ENCODE peak calls at places on chromosome 3, in four cellular contexts. J is HL-60; W is T-helper 2 cell treated with Interferon-gamma antibody and Interleukin-4, amounts not matched to agents 5 μg/mL and 100 μg/mL, for 36 hours; C is endothelial cell of umbilical vein. I is an unnamed sample.

GRCh38 chr3:15367059-15367458 is 34.7 kb upstream of the SH3BP5 start:
- DNase-seq in C (peak), W (no peak), J (no peak), I (no peak)

GRCh38 chr3:99639579-99639978 is 1.2 kb downstream of the COL8A1 start:
- DNase-seq in J (no peak), C (peak), W (no peak), I (no peak)

GRCh38 chr3:126987129-126987528 is 4.2 kb downstream of the PLXNA1 start:
- DNase-seq in J (no peak), C (no peak), W (no peak), I (no peak)

GRCh38 chr3:197023998-197024651 is 5.5 kb downstream of the MELTF start:
- DNase-seq in W (no peak), C (no peak), J (no peak), I (no peak)

GRCh38 chr3:23804441-23805227 is 1.1 kb upstream of the UBE2E1 start:
- DNase-seq in C (no peak), J (no peak), W (no peak), I (no peak)

GRCh38 chr3:114213262-114213668 is 24.1 kb downstream of the ZNF80 start:
- DNase-seq in J (no peak), W (no peak), C (peak), I (no peak)

GRCh38 chr3:14876942-14877341 is 58.2 kb downstream of the FGD5 start:
- DNase-seq in J (no peak), W (no peak), C (peak), I (no peak)

GRCh38 chr3:142611206-142611605 is 15.0 kb downstream of the PLS1 start:
- DNase-seq in J (no peak), W (no peak), C (no peak), I (no peak)

GRCh38 chr3:120688121-120688520 is 6.1 kb upstream of the HGD start:
- DNase-seq in C (no peak), W (no peak), J (no peak), I (no peak)

GRCh38 chr3:100041328-100041749 is 73.0 kb downstream of the FILIP1L start:
- DNase-seq in C (peak), W (no peak), J (no peak), I (no peak)

GRCh38 chr3:139202226-139202958 is 141.4 kb upstream of the MRPS22 start:
- DNase-seq in J (no peak), W (peak), C (no peak), I (no peak)

GRCh38 chr3:46378426-46378942 is 7.7 kb downstream of the CCR5 start:
- DNase-seq in C (peak), J (peak), W (peak), I (peak)

GRCh38 chr3:49703956-49704355 is 14.6 kb downstream of the RNF123 start:
- DNase-seq in W (no peak), J (no peak), C (no peak), I (no peak)

GRCh38 chr3:129657261-129658046 is 51.0 kb upstream of the PLXND1 start:
- DNase-seq in J (no peak), W (no peak), C (peak), I (no peak)

GRCh38 chr3:127717357-127718243 is 44.8 kb downstream of the ABTB1 start:
- DNase-seq in C (no peak), J (no peak), W (no peak), I (no peak)

GRCh38 chr3:8755564-8756237 is 13.7 kb downstream of the OXTR start:
- DNase-seq in J (no peak), C (no peak), W (no peak), I (no peak)

GRCh38 chr3:21163961-21164360 is 587.0 kb downstream of the ZNF385D start:
- DNase-seq in J (no peak), W (no peak), C (no peak), I (no peak)

GRCh38 chr3:190048831-190049541 is 71.7 kb downstream of the P3H2 start:
- DNase-seq in C (peak), W (no peak), J (no peak), I (no peak)

GRCh38 chr3:9553949-9554513 is 409 bp upstream of the LHFPL4 start:
- DNase-seq in W (no peak), C (no peak), J (no peak), I (no peak)

GRCh38 chr3:43727930-43728329 is 37.2 kb downstream of the ABHD5 start:
- DNase-seq in W (no peak), J (no peak), C (no peak), I (no peak)

GRCh38 chr3:71680588-71680987 is 44.6 kb downstream of the EIF4E3 start:
- DNase-seq in C (peak), W (no peak), J (peak), I (no peak)

GRCh38 chr3:141414141-141414689 is 45.9 kb downstream of the ZBTB38 start:
- DNase-seq in C (no peak), W (peak), J (no peak), I (no peak)

GRCh38 chr3:138781012-138781470 is 53.7 kb downstream of the PIK3CB start:
- DNase-seq in W (peak), J (no peak), C (no peak), I (no peak)

GRCh38 chr3:25582242-25582641 is 82.5 kb downstream of the TOP2B start:
- DNase-seq in W (no peak), J (no peak), C (peak), I (no peak)

GRCh38 chr3:196149375-196149774 is 61.8 kb downstream of the ZDHHC19 start:
- DNase-seq in W (no peak), J (no peak), C (no peak), I (no peak)

GRCh38 chr3:140736863-140737460 is 59.1 kb downstream of the TRIM42 start:
- DNase-seq in J (no peak), C (peak), W (no peak), I (no peak)

GRCh38 chr3:135926664-135927063 is 38.9 kb upstream of the PPP2R3A start:
- DNase-seq in J (no peak), C (no peak), W (no peak), I (no peak)

GRCh38 chr3:112815981-112816380 is 30.7 kb downstream of the CD200R1L start:
- DNase-seq in J (no peak), W (no peak), C (no peak), I (no peak)

GRCh38 chr3:10354373-10355015 is 33.6 kb upstream of the SEC13 start:
- DNase-seq in C (no peak), W (no peak), J (no peak), I (no peak)

I was measured in keratinocyte.